ENCODE peak calls at places on chromosomes 12 and 14, in eight cellular contexts. Y is hepatic stellate cell; H is activated naive CD4-positive, alpha-beta T cell; R is lower lobe of right lung; F is NCI-H1092 treated with DMSO at 0.1 percent for 48 hours; X is left cardiac atrium; V is lung microvascular endothelial cell; Z is bronchial epithelial cell. L is an unnamed sample.

GRCh38 chr12:6288235-6288634 is 22.2 kb upstream of the PLEKHG6 start:
- DNase-seq in Y (no peak), H (no peak), R (no peak), F (no peak), X (no peak), V (no peak), Z (peak; percentile 98), L (no peak)

GRCh38 chr12:81359736-81360135 is 281.9 kb downstream of the ACSS3 start:
- DNase-seq in Y (no peak), H (no peak), R (no peak), F (no peak), X (no peak), V (no peak), Z (no peak), L (no peak)

GRCh38 chr12:65878540-65878939 is 54.3 kb downstream of the HMGA2 start:
- DNase-seq in Y (no peak), H (no peak), R (no peak), F (no peak), X (no peak), V (peak; percentile 48), Z (no peak), L (no peak)

GRCh38 chr12:185197-185955 is 28.6 kb downstream of the SLC6A12 start:
- DNase-seq in Y (no peak), H (no peak), R (peak; percentile 35), F (no peak), X (no peak), V (no peak), Z (no peak), L (no peak)

GRCh38 chr12:2963154-2963759 is 4.1 kb downstream of the TEAD4 start:
- DNase-seq in Y (no peak), H (no peak), R (no peak), F (no peak), X (peak; percentile 34), V (no peak), Z (no peak), L (no peak)

GRCh38 chr14:50060871-50061663 is 55.3 kb downstream of the VCPKMT start:
- DNase-seq in Y (peak; percentile 90), H (no peak), R (no peak), F (peak; percentile 10), X (peak; percentile 67), V (peak; percentile 78), Z (peak; percentile 96), L (no peak)

GRCh38 chr12:81558031-81558430 is 201.1 kb downstream of the PPFIA2 start:
- DNase-seq in Y (peak; percentile 4), H (no peak), R (no peak), F (no peak), X (no peak), V (no peak), Z (peak; percentile 29), L (no peak)

GRCh38 chr14:68345738-68346137 is 447.1 kb downstream of the ZFP36L1 start:
- DNase-seq in Y (no peak), H (no peak), R (no peak), F (no peak), X (no peak), V (no peak), Z (no peak), L (no peak)

GRCh38 chr14:54253195-54253947 is 143.4 kb upstream of the CDKN3 start:
- DNase-seq in Y (peak; percentile 17), H (no peak), R (no peak), F (no peak), X (no peak), V (no peak), Z (peak; percentile 94), L (peak; percentile 22)

GRCh38 chr14:54603362-54603761 is 36.4 kb downstream of the SAMD4A start:
- DNase-seq in Y (peak; percentile 32), H (no peak), R (no peak), F (no peak), X (no peak), V (no peak), Z (peak; percentile 82), L (no peak)

GRCh38 chr12:54017845-54018607 is 9.2 kb downstream of the HOXC8 start:
- DNase-seq in Y (peak; percentile 59), H (peak; percentile 45), R (peak; percentile 68), F (peak; percentile 98), X (peak; percentile 75), V (peak; percentile 27), Z (no peak), L (no peak)

GRCh38 chr12:18135509-18135908 is 45.5 kb upstream of the RERGL start:
- DNase-seq in Y (no peak), H (no peak), R (no peak), F (no peak), X (no peak), V (peak; percentile 46), Z (peak; percentile 7), L (no peak)

GRCh38 chr14:34138175-34138574 is 187.3 kb upstream of the EGLN3 start:
- DNase-seq in Y (no peak), H (no peak), R (no peak), F (no peak), X (no peak), V (no peak), Z (no peak), L (no peak)

GRCh38 chr12:32025906-32026305 is 66.7 kb downstream of the RESF1 start:
- DNase-seq in Y (no peak), H (peak; percentile 18), R (no peak), F (no peak), X (no peak), V (no peak), Z (no peak), L (no peak)

GRCh38 chr12:55822228-55822627 is 4.4 kb downstream of the ORMDL2 start:
- DNase-seq in Y (no peak), H (no peak), R (no peak), F (no peak), X (no peak), V (peak; percentile 21), Z (peak; percentile 28), L (no peak)

GRCh38 chr14:31950760-31951637 is 126.1 kb upstream of the ARHGAP5 start:
- DNase-seq in Y (peak; percentile 65), H (no peak), R (no peak), F (peak; percentile 22), X (peak; percentile 74), V (peak; percentile 33), Z (peak; percentile 73), L (no peak)

GRCh38 chr12:119180380-119181040 is 1.8 kb downstream of the HSPB8 start:
- DNase-seq in Y (peak; percentile 68), H (no peak), R (no peak), F (no peak), X (peak; percentile 77), V (peak; percentile 72), Z (peak; percentile 18), L (no peak)

GRCh38 chr12:23855813-23856212 is 93.7 kb downstream of the SOX5 start:
- DNase-seq in Y (no peak), H (no peak), R (no peak), F (no peak), X (no peak), V (no peak), Z (no peak), L (no peak)

GRCh38 chr14:23648764-23649460 is 12.7 kb downstream of the DHRS2 start:
- DNase-seq in Y (no peak), H (no peak), R (no peak), F (no peak), X (no peak), V (no peak), Z (no peak), L (no peak)

GRCh38 chr12:18414671-18415070 is 153.4 kb downstream of the PIK3C2G start:
- DNase-seq in Y (no peak), H (no peak), R (no peak), F (no peak), X (no peak), V (no peak), Z (no peak), L (no peak)

GRCh38 chr12:3580071-3580749 is 89.2 kb downstream of the PRMT8 start:
- DNase-seq in Y (no peak), H (no peak), R (no peak), F (no peak), X (no peak), V (no peak), Z (no peak), L (no peak)

GRCh38 chr14:53509845-53510244 is 356.7 kb upstream of the DDHD1 start:
- DNase-seq in Y (no peak), H (no peak), R (no peak), F (no peak), X (peak; percentile 24), V (no peak), Z (peak; percentile 98), L (no peak)

GRCh38 chr14:24828486-24828885 is 194.5 kb upstream of the GZMB start:
- DNase-seq in Y (no peak), H (no peak), R (no peak), F (no peak), X (no peak), V (no peak), Z (no peak), L (no peak)

GRCh38 chr12:66600805-66601392 is 78.0 kb downstream of the GRIP1 start:
- DNase-seq in Y (no peak), H (no peak), R (no peak), F (peak; percentile 87), X (no peak), V (no peak), Z (no peak), L (no peak)

GRCh38 chr14:101215936-101216335 is 312.4 kb upstream of the RTL1 start:
- DNase-seq in Y (no peak), H (no peak), R (peak; percentile 39), F (no peak), X (no peak), V (no peak), Z (no peak), L (no peak)

GRCh38 chr12:79555006-79555925 is 135.5 kb downstream of the PAWR start:
- DNase-seq in Y (peak; percentile 37), H (no peak), R (no peak), F (peak; percentile 0), X (no peak), V (peak; percentile 82), Z (peak; percentile 28), L (no peak)

GRCh38 chr12:105226219-105226618 is 9.8 kb downstream of the APPL2 start:
- DNase-seq in Y (peak; percentile 73), H (no peak), R (no peak), F (no peak), X (peak; percentile 73), V (peak; percentile 72), Z (no peak), L (peak; percentile 69)

GRCh38 chr14:106564058-106564643 is 1037.8 kb downstream of the TMEM121 start:
- DNase-seq in Y (no peak), H (peak; percentile 64), R (peak; percentile 57), F (peak; percentile 2), X (no peak), V (peak; percentile 21), Z (no peak), L (no peak)

GRCh38 chr12:53214687-53215455 is 7.8 kb upstream of the ITGB7 start:
- DNase-seq in Y (no peak), H (no peak), R (no peak), F (no peak), X (peak; percentile 87), V (peak; percentile 85), Z (no peak), L (no peak)

GRCh38 chr12:80053048-80053790 is 46.1 kb upstream of the OTOGL start:
- DNase-seq in Y (peak; percentile 47), H (no peak), R (peak; percentile 44), F (no peak), X (peak; percentile 62), V (peak; percentile 62), Z (no peak), L (peak; percentile 20)

GRCh38 chr12:128840862-128841468 is 12.3 kb upstream of the GLT1D1 start:
- DNase-seq in Y (no peak), H (no peak), R (no peak), F (no peak), X (no peak), V (no peak), Z (no peak), L (no peak)

GRCh38 chr12:53950441-53950781 is 4.3 kb upstream of the HOXC12 start:
- DNase-seq in Y (no peak), H (no peak), R (no peak), F (no peak), X (no peak), V (no peak), Z (no peak), L (no peak)

GRCh38 chr12:115983226-115983798 is 294.2 kb downstream of the MED13L start:
- DNase-seq in Y (no peak), H (no peak), R (no peak), F (no peak), X (no peak), V (peak; percentile 42), Z (peak; percentile 12), L (no peak)

GRCh38 chr12:95538002-95538401 is 13.3 kb downstream of the USP44 start:
- DNase-seq in Y (no peak), H (no peak), R (no peak), F (no peak), X (no peak), V (no peak), Z (no peak), L (no peak)

L was measured in pulmonary artery endothelial cell.